ENCODE peak calls at places on chromosomes 11 and 22, in nine cellular contexts. One of them, this sample, is unnamed.
A peak's percentile ranks its signal among the peaks of the same experiment; 100 is the strongest.

GRCh38 chr11:131503017-131503416 is 132.6 kb downstream of the NTM start:
- DNase-seq in transverse colon: no peak
- DNase-seq in fibroblast of lung: no peak
- DNase-seq in caudate nucleus: no peak
- DNase-seq in heart left ventricle: no peak
- DNase-seq in colonic mucosa: no peak
- DNase-seq in PC-3: no peak
- DNase-seq in gastrocnemius medialis: no peak
- DNase-seq in psoas muscle: no peak
- DNase-seq in this sample: no peak

GRCh38 chr22:30877662-30878515 is 90.7 kb downstream of the MORC2 start:
- DNase-seq in transverse colon: no peak
- DNase-seq in fibroblast of lung: no peak
- DNase-seq in caudate nucleus: no peak
- DNase-seq in heart left ventricle: no peak
- DNase-seq in colonic mucosa: no peak
- DNase-seq in PC-3: peak; percentile 22
- DNase-seq in gastrocnemius medialis: no peak
- DNase-seq in psoas muscle: no peak
- DNase-seq in this sample: no peak

GRCh38 chr11:1071571-1072115 is 3.0 kb upstream of the MUC2 start:
- DNase-seq in transverse colon: no peak
- DNase-seq in fibroblast of lung: no peak
- DNase-seq in caudate nucleus: no peak
- DNase-seq in heart left ventricle: peak; percentile 18
- DNase-seq in colonic mucosa: no peak
- DNase-seq in PC-3: no peak
- DNase-seq in gastrocnemius medialis: no peak
- DNase-seq in psoas muscle: peak; percentile 46
- DNase-seq in this sample: no peak

GRCh38 chr11:66316849-66317251 is at the start of gene CD248:
- DNase-seq in transverse colon: peak; percentile 43
- DNase-seq in fibroblast of lung: peak; percentile 66
- DNase-seq in caudate nucleus: no peak
- DNase-seq in heart left ventricle: peak; percentile 93
- DNase-seq in colonic mucosa: peak; percentile 47
- DNase-seq in PC-3: no peak
- DNase-seq in gastrocnemius medialis: no peak
- DNase-seq in psoas muscle: peak; percentile 88
- DNase-seq in this sample: no peak

GRCh38 chr11:123301696-123302400 is 106.8 kb upstream of the CLMP start:
- DNase-seq in transverse colon: peak; percentile 63
- DNase-seq in fibroblast of lung: peak; percentile 34
- DNase-seq in caudate nucleus: no peak
- DNase-seq in heart left ventricle: peak; percentile 70
- DNase-seq in colonic mucosa: peak; percentile 46
- DNase-seq in PC-3: peak; percentile 72
- DNase-seq in gastrocnemius medialis: peak; percentile 15
- DNase-seq in psoas muscle: peak; percentile 74
- DNase-seq in this sample: no peak

GRCh38 chr11:6474806-6475500 is 1.2 kb upstream of the TRIM3 start:
- DNase-seq in transverse colon: no peak
- DNase-seq in fibroblast of lung: no peak
- DNase-seq in caudate nucleus: no peak
- DNase-seq in heart left ventricle: no peak
- DNase-seq in colonic mucosa: no peak
- DNase-seq in PC-3: no peak
- DNase-seq in gastrocnemius medialis: no peak
- DNase-seq in psoas muscle: no peak
- DNase-seq in this sample: no peak

GRCh38 chr11:123580137-123580536 is 74.3 kb downstream of the SCN3B start:
- DNase-seq in transverse colon: no peak
- DNase-seq in fibroblast of lung: no peak
- DNase-seq in caudate nucleus: no peak
- DNase-seq in heart left ventricle: no peak
- DNase-seq in colonic mucosa: no peak
- DNase-seq in PC-3: no peak
- DNase-seq in gastrocnemius medialis: no peak
- DNase-seq in psoas muscle: no peak
- DNase-seq in this sample: no peak

GRCh38 chr22:29031236-29031982 is 30.2 kb downstream of the C22orf31 start:
- DNase-seq in transverse colon: peak; percentile 40
- DNase-seq in fibroblast of lung: peak; percentile 99
- DNase-seq in caudate nucleus: no peak
- DNase-seq in heart left ventricle: peak; percentile 53
- DNase-seq in colonic mucosa: peak; percentile 58
- DNase-seq in PC-3: peak; percentile 83
- DNase-seq in gastrocnemius medialis: peak; percentile 34
- DNase-seq in psoas muscle: peak; percentile 70
- DNase-seq in this sample: peak; percentile 79

GRCh38 chr11:118214210-118214914 is 10.4 kb downstream of the JAML start:
- DNase-seq in transverse colon: no peak
- DNase-seq in fibroblast of lung: no peak
- DNase-seq in caudate nucleus: no peak
- DNase-seq in heart left ventricle: peak; percentile 36
- DNase-seq in colonic mucosa: peak; percentile 42
- DNase-seq in PC-3: no peak
- DNase-seq in gastrocnemius medialis: peak; percentile 12
- DNase-seq in psoas muscle: no peak
- DNase-seq in this sample: no peak

GRCh38 chr11:86147004-86147403 is 78.1 kb upstream of the PICALM start:
- DNase-seq in transverse colon: no peak
- DNase-seq in fibroblast of lung: no peak
- DNase-seq in caudate nucleus: no peak
- DNase-seq in heart left ventricle: no peak
- DNase-seq in colonic mucosa: no peak
- DNase-seq in PC-3: no peak
- DNase-seq in gastrocnemius medialis: no peak
- DNase-seq in psoas muscle: no peak
- DNase-seq in this sample: no peak

GRCh38 chr11:3867209-3868071 is 12.0 kb downstream of the STIM1 start:
- DNase-seq in transverse colon: no peak
- DNase-seq in fibroblast of lung: peak; percentile 12
- DNase-seq in caudate nucleus: no peak
- DNase-seq in heart left ventricle: peak; percentile 65
- DNase-seq in colonic mucosa: no peak
- DNase-seq in PC-3: no peak
- DNase-seq in gastrocnemius medialis: peak; percentile 27
- DNase-seq in psoas muscle: no peak
- DNase-seq in this sample: no peak

GRCh38 chr11:66546966-66547661 is 411 bp downstream of the ACTN3 start:
- DNase-seq in transverse colon: no peak
- DNase-seq in fibroblast of lung: no peak
- DNase-seq in caudate nucleus: no peak
- DNase-seq in heart left ventricle: no peak
- DNase-seq in colonic mucosa: no peak
- DNase-seq in PC-3: no peak
- DNase-seq in gastrocnemius medialis: no peak
- DNase-seq in psoas muscle: no peak
- DNase-seq in this sample: no peak

GRCh38 chr11:19560156-19560555 is 152.5 kb upstream of the NAV2 start:
- DNase-seq in transverse colon: no peak
- DNase-seq in fibroblast of lung: no peak
- DNase-seq in caudate nucleus: no peak
- DNase-seq in heart left ventricle: no peak
- DNase-seq in colonic mucosa: no peak
- DNase-seq in PC-3: no peak
- DNase-seq in gastrocnemius medialis: no peak
- DNase-seq in psoas muscle: no peak
- DNase-seq in this sample: no peak

GRCh38 chr11:36380296-36381004 is 84.4 kb downstream of the PRR5L start:
- DNase-seq in transverse colon: no peak
- DNase-seq in fibroblast of lung: no peak
- DNase-seq in caudate nucleus: no peak
- DNase-seq in heart left ventricle: no peak
- DNase-seq in colonic mucosa: no peak
- DNase-seq in PC-3: no peak
- DNase-seq in gastrocnemius medialis: no peak
- DNase-seq in psoas muscle: no peak
- DNase-seq in this sample: no peak

GRCh38 chr22:22721681-22722309 is 77.4 kb downstream of the GGTLC2 start:
- DNase-seq in transverse colon: no peak
- DNase-seq in fibroblast of lung: peak; percentile 46
- DNase-seq in caudate nucleus: peak; percentile 16
- DNase-seq in heart left ventricle: no peak
- DNase-seq in colonic mucosa: no peak
- DNase-seq in PC-3: peak; percentile 68
- DNase-seq in gastrocnemius medialis: no peak
- DNase-seq in psoas muscle: no peak
- DNase-seq in this sample: no peak

GRCh38 chr11:100546714-100547113 is 140.4 kb upstream of the ARHGAP42 start:
- DNase-seq in transverse colon: peak; percentile 16
- DNase-seq in fibroblast of lung: peak; percentile 67
- DNase-seq in caudate nucleus: no peak
- DNase-seq in heart left ventricle: no peak
- DNase-seq in colonic mucosa: peak; percentile 23
- DNase-seq in PC-3: peak; percentile 95
- DNase-seq in gastrocnemius medialis: no peak
- DNase-seq in psoas muscle: no peak
- DNase-seq in this sample: no peak

GRCh38 chr11:92687724-92688123 is 281.7 kb upstream of the MTNR1B start:
- DNase-seq in transverse colon: no peak
- DNase-seq in fibroblast of lung: no peak
- DNase-seq in caudate nucleus: no peak
- DNase-seq in heart left ventricle: no peak
- DNase-seq in colonic mucosa: no peak
- DNase-seq in PC-3: no peak
- DNase-seq in gastrocnemius medialis: no peak
- DNase-seq in psoas muscle: no peak
- DNase-seq in this sample: no peak

GRCh38 chr11:6319879-6320410 is 356 bp downstream of the CAVIN3 start:
- DNase-seq in transverse colon: peak; percentile 81
- DNase-seq in fibroblast of lung: peak; percentile 94
- DNase-seq in caudate nucleus: no peak
- DNase-seq in heart left ventricle: peak; percentile 97
- DNase-seq in colonic mucosa: peak; percentile 90
- DNase-seq in PC-3: no peak
- DNase-seq in gastrocnemius medialis: peak; percentile 85
- DNase-seq in psoas muscle: peak; percentile 92
- DNase-seq in this sample: peak; percentile 82

GRCh38 chr22:44037519-44038370 is 13.6 kb downstream of the PARVB start:
- DNase-seq in transverse colon: peak; percentile 18
- DNase-seq in fibroblast of lung: peak; percentile 96
- DNase-seq in caudate nucleus: no peak
- DNase-seq in heart left ventricle: peak; percentile 53
- DNase-seq in colonic mucosa: no peak
- DNase-seq in PC-3: peak; percentile 90
- DNase-seq in gastrocnemius medialis: peak; percentile 85
- DNase-seq in psoas muscle: peak; percentile 78
- DNase-seq in this sample: peak; percentile 86

GRCh38 chr11:23959466-23959865 is 537.4 kb upstream of the LUZP2 start:
- DNase-seq in transverse colon: no peak
- DNase-seq in fibroblast of lung: peak; percentile 32
- DNase-seq in caudate nucleus: no peak
- DNase-seq in heart left ventricle: no peak
- DNase-seq in colonic mucosa: no peak
- DNase-seq in PC-3: no peak
- DNase-seq in gastrocnemius medialis: no peak
- DNase-seq in psoas muscle: no peak
- DNase-seq in this sample: no peak

GRCh38 chr11:61892085-61892370 is 683 bp upstream of the FADS3 start:
- DNase-seq in transverse colon: no peak
- DNase-seq in fibroblast of lung: no peak
- DNase-seq in caudate nucleus: no peak
- DNase-seq in heart left ventricle: no peak
- DNase-seq in colonic mucosa: no peak
- DNase-seq in PC-3: no peak
- DNase-seq in gastrocnemius medialis: no peak
- DNase-seq in psoas muscle: no peak
- DNase-seq in this sample: no peak
- H3K27ac ChIP-seq in transverse colon: peak overlapping the region; percentile 77
- H3K27ac ChIP-seq in fibroblast of lung: no peak overlapping the region
- H3K27ac ChIP-seq in caudate nucleus: peak overlapping the region; percentile 85
- H3K27ac ChIP-seq in heart left ventricle: peak overlapping the region; percentile 91
- H3K27ac ChIP-seq in colonic mucosa: peak overlapping the region; percentile 53
- H3K27ac ChIP-seq in PC-3: no peak overlapping the region
- H3K27ac ChIP-seq in gastrocnemius medialis: peak overlapping the region; percentile 96
- H3K27ac ChIP-seq in psoas muscle: peak overlapping the region; percentile 87
- H3K27ac ChIP-seq in this sample: no peak overlapping the region

DNA sequence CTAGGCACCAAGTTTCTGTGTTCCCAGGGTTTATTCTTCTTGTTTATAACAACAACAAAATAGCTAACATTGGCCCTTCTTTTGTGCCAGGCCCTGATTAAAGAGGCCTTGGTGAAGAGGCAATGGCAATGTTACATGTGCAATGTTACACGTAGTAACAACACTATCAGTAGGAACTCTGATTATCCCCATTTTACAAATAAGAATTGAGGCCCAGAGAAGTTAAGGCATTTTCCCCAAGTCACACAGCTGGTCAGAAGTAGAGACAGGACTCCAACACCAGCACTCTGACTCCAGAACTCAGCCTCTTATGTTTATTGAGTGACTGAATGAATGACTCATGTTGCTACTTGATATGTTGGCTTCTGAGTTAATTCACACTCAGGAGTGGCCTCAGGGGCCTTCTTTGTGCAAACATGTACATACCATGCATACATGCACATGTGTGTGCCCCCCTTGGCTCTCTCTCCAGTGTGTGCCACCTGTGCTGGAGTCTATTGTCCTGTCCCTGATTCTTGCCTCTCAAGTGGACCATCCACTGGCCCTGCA is 98.5 kb downstream of the TP53I11 start:
- DNase-seq in transverse colon: no peak
- DNase-seq in fibroblast of lung: no peak
- DNase-seq in caudate nucleus: no peak
- DNase-seq in heart left ventricle: no peak
- DNase-seq in colonic mucosa: no peak
- DNase-seq in PC-3: peak; percentile 79
- DNase-seq in gastrocnemius medialis: no peak
- DNase-seq in psoas muscle: no peak
- DNase-seq in this sample: no peak
- H3K27ac ChIP-seq in transverse colon: no peak overlapping the region
- H3K27ac ChIP-seq in fibroblast of lung: no peak overlapping the region
- H3K27ac ChIP-seq in caudate nucleus: no peak overlapping the region
- H3K27ac ChIP-seq in heart left ventricle: no peak overlapping the region
- H3K27ac ChIP-seq in colonic mucosa: no peak overlapping the region
- H3K27ac ChIP-seq in PC-3: no peak overlapping the region
- H3K27ac ChIP-seq in gastrocnemius medialis: no peak overlapping the region
- H3K27ac ChIP-seq in psoas muscle: no peak overlapping the region
- H3K27ac ChIP-seq in this sample: no peak overlapping the region

DNA sequence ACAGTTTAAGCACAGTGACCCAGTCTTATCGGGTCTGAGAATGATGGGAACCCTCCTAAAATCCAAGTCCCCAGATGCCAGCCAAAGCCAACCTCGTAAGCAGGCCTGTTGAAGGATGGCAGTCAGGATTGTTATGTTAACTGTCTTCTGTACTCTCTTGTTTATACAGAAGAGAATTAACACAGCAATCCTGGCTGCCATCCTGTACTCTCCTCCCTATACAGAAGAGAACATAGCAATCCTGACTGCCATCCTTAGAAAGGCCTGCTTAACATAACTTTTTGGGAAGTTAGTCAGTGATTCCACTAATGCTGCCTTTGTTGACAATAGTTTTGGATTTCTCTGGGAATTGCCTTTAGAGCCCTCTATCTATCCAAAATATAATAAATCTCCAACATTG is 116.4 kb downstream of the LARGE1 start:
- DNase-seq in transverse colon: no peak
- DNase-seq in fibroblast of lung: no peak
- DNase-seq in caudate nucleus: no peak
- DNase-seq in heart left ventricle: no peak
- DNase-seq in colonic mucosa: no peak
- DNase-seq in PC-3: no peak
- DNase-seq in gastrocnemius medialis: no peak
- DNase-seq in psoas muscle: no peak
- DNase-seq in this sample: no peak
- H3K27ac ChIP-seq in transverse colon: peak overlapping the region; percentile 62
- H3K27ac ChIP-seq in fibroblast of lung: peak overlapping the region; percentile 75
- H3K27ac ChIP-seq in caudate nucleus: no peak overlapping the region
- H3K27ac ChIP-seq in heart left ventricle: peak overlapping the region; percentile 73
- H3K27ac ChIP-seq in colonic mucosa: peak overlapping the region; percentile 10
- H3K27ac ChIP-seq in PC-3: no peak overlapping the region
- H3K27ac ChIP-seq in gastrocnemius medialis: no peak overlapping the region
- H3K27ac ChIP-seq in psoas muscle: no peak overlapping the region
- H3K27ac ChIP-seq in this sample: peak overlapping the region; percentile 92

GRCh38 chr22:17831527-17832251 is 57.4 kb upstream of the BID start:
- DNase-seq in transverse colon: no peak
- DNase-seq in fibroblast of lung: no peak
- DNase-seq in caudate nucleus: no peak
- DNase-seq in heart left ventricle: no peak
- DNase-seq in colonic mucosa: peak; percentile 37
- DNase-seq in PC-3: no peak
- DNase-seq in gastrocnemius medialis: no peak
- DNase-seq in psoas muscle: peak; percentile 73
- DNase-seq in this sample: no peak
- H3K27ac ChIP-seq in transverse colon: peak overlapping the region; percentile 72
- H3K27ac ChIP-seq in fibroblast of lung: no peak overlapping the region
- H3K27ac ChIP-seq in caudate nucleus: peak overlapping the region; percentile 24
- H3K27ac ChIP-seq in heart left ventricle: peak overlapping the region; percentile 75
- H3K27ac ChIP-seq in colonic mucosa: peak overlapping the region; percentile 8
- H3K27ac ChIP-seq in PC-3: no peak overlapping the region
- H3K27ac ChIP-seq in gastrocnemius medialis: peak overlapping the region; percentile 57
- H3K27ac ChIP-seq in psoas muscle: peak overlapping the region; percentile 62
- H3K27ac ChIP-seq in this sample: no peak overlapping the region